ENCODE peak calls at places on chromosomes 12 and 14, in nine cellular contexts. A is fibroblast of lung; F is A549; D is heart left ventricle; H is CD4-positive, CD25-positive, alpha-beta regulatory T cell; J is IMR-90; M is H1; Q is heart right ventricle; V is uterus. K is an unnamed sample. For H3K4me1, the result is how much of the 10 kb centered on the place peaks cover.

GRCh38 chr12:100359248-100359647 is 2.4 kb downstream of the SLC17A8 start:
- DNase-seq in F (no peak), H (no peak), J (no peak), Q (no peak), A (no peak), M (no peak), V (no peak), D (no peak), K (no peak)

GRCh38 chr12:28540324-28540714 is 350.1 kb downstream of the CCDC91 start:
- DNase-seq in M (no peak), F (no peak), A (peak), V (no peak), H (no peak), D (no peak), Q (no peak), J (no peak), K (no peak)

GRCh38 chr12:127280393-127281275 is 986.3 kb upstream of the TMEM132C start:
- DNase-seq in V (no peak), H (peak), F (peak), Q (no peak), A (no peak), D (peak), M (peak), J (no peak), K (peak)

GRCh38 chr14:95052016-95052585 is 105.2 kb downstream of the DICER1 start:
- DNase-seq in H (no peak), M (no peak), F (no peak), Q (no peak), D (no peak), V (no peak), J (no peak), A (no peak), K (no peak)

GRCh38 chr12:56134897-56135296 is 6.8 kb downstream of the ESYT1 start:
- DNase-seq in F (no peak), A (no peak), V (no peak), J (no peak), D (no peak), Q (no peak), M (no peak), H (no peak), K (no peak)

GRCh38 chr12:27462151-27462694 is 15.7 kb downstream of the SMCO2 start:
- DNase-seq in A (peak), Q (peak), M (no peak), J (peak), D (no peak), F (peak), V (peak), H (peak), K (no peak)

GRCh38 chr12:114152890-114153289 is 186.8 kb upstream of the RBM19 start:
- DNase-seq in D (no peak), M (no peak), F (no peak), V (no peak), Q (no peak), A (no peak), J (no peak), H (no peak), K (no peak)

GRCh38 chr14:54881761-54882401 is 20.7 kb downstream of the GCH1 start:
- DNase-seq in F (no peak), V (no peak), Q (no peak), A (no peak), H (peak), M (no peak), J (peak), D (no peak), K (no peak)

GRCh38 chr14:52895000-52895399 is 55.9 kb downstream of the FERMT2 start:
- DNase-seq in A (peak), Q (no peak), H (peak), M (no peak), F (no peak), D (no peak), J (peak), V (no peak), K (no peak)

GRCh38 chr12:90163975-90164374 is 455.3 kb upstream of the ATP2B1 start:
- DNase-seq in M (no peak), H (no peak), Q (no peak), V (no peak), A (no peak), J (no peak), F (peak), D (no peak), K (no peak)

GRCh38 chr12:59843260-59843843 is 247.5 kb downstream of the SLC16A7 start:
- DNase-seq in F (no peak), D (no peak), H (no peak), Q (no peak), M (no peak), V (no peak), A (no peak), J (no peak), K (no peak)

GRCh38 chr12:79691299-79692248 is 810 bp upstream of the PAWR start:
- DNase-seq in J (peak), A (peak), F (peak), V (peak), M (no peak), Q (peak), H (peak), D (no peak), K (no peak)

GRCh38 chr12:39329015-39329414 is 113.9 kb downstream of the KIF21A start:
- DNase-seq in J (no peak), M (no peak), Q (no peak), A (peak), F (no peak), D (no peak), V (no peak), H (no peak), K (no peak)

GRCh38 chr12:54749191-54749818 is 101.1 kb upstream of the DCD start:
- DNase-seq in V (no peak), A (peak), D (no peak), Q (peak), M (no peak), F (peak), H (peak), J (peak), K (peak)

GRCh38 chr12:52175411-52176350 is 16.1 kb downstream of the KRT80 start:
- DNase-seq in A (peak), Q (no peak), V (no peak), F (no peak), H (no peak), D (peak), M (no peak), J (no peak), K (no peak)
- H3K27ac ChIP-seq in A (no peak), Q (peak), V (peak), F (peak), H (no peak), D (peak), M (no peak), J (no peak), K (no peak)

GRCh38 chr12:65959452-65959851 is 135.2 kb downstream of the HMGA2 start:
- DNase-seq in Q (no peak), J (no peak), D (no peak), M (no peak), F (no peak), A (no peak), H (no peak), V (no peak), K (no peak)

GRCh38 chr12:65958456-65958855 is 134.2 kb downstream of the HMGA2 start:
- DNase-seq in A (no peak), F (no peak), J (peak), M (no peak), D (no peak), H (no peak), Q (no peak), V (no peak), K (no peak)

GRCh38 chr12:65955418-65955817 is 131.1 kb downstream of the HMGA2 start:
- DNase-seq in H (no peak), V (no peak), M (no peak), D (no peak), F (no peak), J (no peak), A (no peak), Q (no peak), K (no peak)

GRCh38 chr12:65953621-65954020 is 129.3 kb downstream of the HMGA2 start:
- DNase-seq in H (no peak), A (peak), D (no peak), Q (no peak), V (no peak), F (no peak), M (no peak), J (peak), K (no peak)

GRCh38 chr12:65956056-65956738 is 131.9 kb downstream of the HMGA2 start:
- DNase-seq in F (no peak), J (no peak), D (no peak), M (no peak), Q (no peak), V (no peak), H (no peak), A (no peak), K (no peak)
- H3K4me1 ChIP-seq in F (under half), J (under half), D (under half), M (under half), Q (under half), V (under half), H (under half), A (under half), K (under half)

DNA sequence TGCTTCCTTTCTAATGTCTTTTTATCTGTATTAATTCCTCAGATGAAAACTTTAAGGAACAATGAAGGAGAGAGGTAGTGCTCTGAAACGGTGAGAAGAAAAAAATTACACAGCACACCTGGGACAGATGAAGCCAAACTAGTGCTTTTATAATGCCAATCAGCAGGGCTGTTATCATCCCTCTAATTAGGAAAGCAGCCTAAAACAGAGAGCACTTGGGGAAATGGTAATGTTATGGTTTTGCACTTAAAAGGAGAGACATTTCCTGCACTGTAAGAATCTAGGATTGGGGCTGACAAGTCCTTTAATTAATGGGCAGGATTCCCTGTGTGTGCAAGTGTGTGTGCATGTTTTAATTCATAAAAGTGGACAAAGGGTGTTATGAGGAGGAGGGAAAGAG is 4.8 kb upstream of the LMO3 start:
- DNase-seq in H (no peak), A (no peak), M (no peak), Q (no peak), D (no peak), V (no peak), J (no peak), F (no peak), K (no peak)
- H3K4me3 ChIP-seq in H (no peak), A (no peak), M (peak), Q (no peak), D (peak), V (no peak), J (no peak), F (no peak), K (no peak)

DNA sequence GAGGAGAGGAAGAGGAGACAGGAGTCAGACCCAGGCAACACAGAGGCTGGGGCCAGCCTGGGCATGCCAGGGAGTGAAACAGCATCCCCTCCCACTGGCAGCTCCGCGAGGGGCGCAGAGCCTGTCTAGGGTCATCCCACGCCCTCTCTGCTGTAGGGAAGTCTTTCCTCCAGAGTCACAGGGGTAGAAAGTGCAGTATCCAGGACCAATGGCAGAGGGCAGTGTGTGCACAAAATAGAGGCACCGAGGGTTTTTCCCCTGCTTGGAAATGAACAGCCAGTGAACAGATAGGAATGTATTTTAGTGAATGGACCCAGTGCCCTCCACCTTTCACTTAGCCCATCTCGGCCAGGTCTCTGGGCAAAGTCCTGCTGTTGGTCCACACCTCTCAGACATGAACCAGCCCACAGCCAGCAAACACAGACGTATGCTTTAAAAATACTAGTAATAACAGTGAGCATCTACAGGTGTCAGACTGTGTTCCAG is 9.4 kb upstream of the KRT74 start:
- DNase-seq in J (peak), F (peak), V (peak), M (peak), A (peak), D (no peak), Q (peak), H (peak), K (peak)
- H3K27ac ChIP-seq in J (no peak), F (peak), V (no peak), M (no peak), A (no peak), D (no peak), Q (no peak), H (no peak), K (no peak)

DNA sequence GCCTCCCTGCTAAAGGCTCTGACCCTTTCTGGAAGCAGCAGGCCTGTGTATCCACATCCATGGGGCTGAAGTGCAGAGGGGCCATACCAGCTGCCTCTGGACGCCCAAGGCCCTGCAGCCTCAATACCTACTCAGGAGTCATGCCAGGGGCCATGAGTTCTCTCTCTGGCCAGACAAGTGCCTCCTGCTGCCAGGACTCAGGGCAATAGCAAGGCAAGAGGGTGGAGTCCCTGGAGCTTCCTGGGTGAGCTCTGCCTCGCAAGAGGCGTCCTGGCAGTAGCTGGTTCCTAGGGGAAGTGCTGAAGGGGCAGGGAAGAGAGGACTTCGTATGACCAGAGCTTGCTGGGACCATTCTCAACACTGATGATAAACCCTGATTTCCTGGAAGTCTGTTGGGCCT is 10.9 kb upstream of the ENDOU start:
- DNase-seq in Q (no peak), H (no peak), D (peak), V (no peak), F (no peak), J (no peak), A (no peak), M (no peak), K (no peak)
- H3K4me1 ChIP-seq in Q (half or more), H (under half), D (half or more), V (under half), F (under half), J (under half), A (under half), M (under half), K (under half)

K was measured in iPS DF 6.9.